ENCODE peak calls at places on chromosomes 13 and 19, in four cellular contexts. Q is fibroblast of lung, V is PC-3, J is GM23248. K is an unnamed sample.
A peak's percentile ranks its signal among the peaks of the same experiment; 100 is the strongest.

GRCh38 chr13:20689291-20689690 is 14.2 kb upstream of the IL17D start:
- DNase-seq in Q (no peak), V (peak; percentile 22), J (no peak), K (no peak)

GRCh38 chr13:23321534-23322241 is 111.8 kb downstream of the SACS start:
- DNase-seq in J (peak; percentile 97), V (peak; percentile 93), Q (peak; percentile 98), K (no peak)

GRCh38 chr19:13712767-13713201 is 51.5 kb upstream of the MRI1 start:
- DNase-seq in J (no peak), V (no peak), Q (peak; percentile 56), K (no peak)

GRCh38 chr13:79870123-79870522 is 389.2 kb downstream of the NDFIP2 start:
- DNase-seq in Q (peak; percentile 36), V (no peak), J (peak; percentile 28), K (no peak)

GRCh38 chr13:49435992-49436391 is 7.9 kb downstream of the CAB39L start:
- DNase-seq in J (peak; percentile 62), Q (peak; percentile 18), V (no peak), K (no peak)

GRCh38 chr13:99657848-99658265 is 156.6 kb downstream of the TM9SF2 start:
- DNase-seq in J (peak; percentile 67), Q (peak; percentile 46), V (no peak), K (peak; percentile 18)

GRCh38 chr19:49473868-49474544 is at the start of gene FLT3LG:
- DNase-seq in Q (peak; percentile 53), J (peak; percentile 83), V (peak; percentile 77), K (peak; percentile 77)

GRCh38 chr19:41957838-41958366 is 1.2 kb downstream of the RABAC1 start:
- DNase-seq in J (peak; percentile 90), V (peak; percentile 87), Q (peak; percentile 81), K (peak; percentile 87)

GRCh38 chr13:111143875-111144540 is 28.9 kb downstream of the ARHGEF7 start:
- DNase-seq in Q (no peak), V (no peak), J (peak; percentile 38), K (no peak)

GRCh38 chr19:17510220-17510993 is 1.0 kb upstream of the PGLS start:
- DNase-seq in Q (peak; percentile 17), V (no peak), J (peak; percentile 44), K (no peak)

GRCh38 chr19:45071969-45072790 is 4.1 kb downstream of the ZNF296 start:
- DNase-seq in Q (no peak), V (no peak), J (no peak), K (no peak)

GRCh38 chr19:12783226-12783848 is 7.9 kb upstream of the JUNB start:
- DNase-seq in J (peak; percentile 42), V (no peak), Q (no peak), K (no peak)

GRCh38 chr13:98458431-98458830 is 118.5 kb downstream of the STK24 start:
- DNase-seq in V (no peak), Q (no peak), J (no peak), K (no peak)

GRCh38 chr19:12603714-12604113 is 6.9 kb downstream of the ZNF490 start:
- DNase-seq in Q (peak; percentile 83), J (no peak), V (no peak), K (no peak)

GRCh38 chr19:468587-469256 is 7.9 kb upstream of the SHC2 start:
- DNase-seq in Q (no peak), J (no peak), V (no peak), K (no peak)

GRCh38 chr13:102638741-102639140 is 42.0 kb downstream of the TPP2 start:
- DNase-seq in V (no peak), J (no peak), Q (no peak), K (no peak)

GRCh38 chr13:80164451-80164850 is 176.5 kb downstream of the SPRY2 start:
- DNase-seq in V (no peak), J (no peak), Q (peak; percentile 40), K (no peak)

GRCh38 chr19:49689133-49690072 is at the start of gene ADM5:
- DNase-seq in Q (no peak), J (peak; percentile 51), V (peak; percentile 83), K (peak; percentile 78)

GRCh38 chr13:35549481-35549880 is 73.0 kb upstream of the MAB21L1 start:
- DNase-seq in J (peak; percentile 64), Q (peak; percentile 77), V (peak; percentile 80), K (no peak)

GRCh38 chr19:40465025-40465780 is at the start of gene BLVRB:
- DNase-seq in V (peak; percentile 39), Q (peak; percentile 83), J (peak; percentile 87), K (no peak)

GRCh38 chr19:43957891-43958290 is 6.9 kb downstream of the ZNF221 start:
- DNase-seq in V (no peak), Q (peak; percentile 68), J (peak; percentile 85), K (no peak)

GRCh38 chr13:99043700-99044300 is 65.9 kb upstream of the DOCK9 start:
- DNase-seq in J (no peak), Q (peak; percentile 57), V (peak; percentile 54), K (no peak)

GRCh38 chr13:48232420-48233096 is 448 bp upstream of the ITM2B start:
- DNase-seq in J (peak; percentile 33), V (peak; percentile 4), Q (no peak), K (peak; percentile 72)

GRCh38 chr19:33622505-33622808 is 704 bp downstream of the CHST8 start:
- DNase-seq in V (no peak), Q (peak; percentile 8), J (peak; percentile 34), K (no peak)

GRCh38 chr13:42720116-42720857 is 61.1 kb upstream of the FAM216B start:
- DNase-seq in J (peak; percentile 98), V (peak; percentile 90), Q (peak; percentile 95), K (peak; percentile 19)

GRCh38 chr19:46404884-46405658 is 8.3 kb downstream of the CCDC8 start:
- DNase-seq in V (peak; percentile 14), J (no peak), Q (no peak), K (no peak)

GRCh38 chr19:3338541-3339181 is 27.7 kb upstream of the NFIC start:
- DNase-seq in Q (no peak), J (no peak), V (no peak), K (peak; percentile 84)

GRCh38 chr13:60662595-60662994 is 265.6 kb downstream of the TDRD3 start:
- DNase-seq in V (no peak), J (no peak), Q (no peak), K (no peak)

GRCh38 chr13:99015606-99016520 is 38.0 kb upstream of the DOCK9 start:
- DNase-seq in V (no peak), Q (no peak), J (peak; percentile 35), K (no peak)

GRCh38 chr19:42248270-42249148 is 6.1 kb upstream of the GSK3A start:
- DNase-seq in V (no peak), Q (no peak), J (no peak), K (no peak)

GRCh38 chr19:1247747-1248453 is 483 bp upstream of the MIDN start:
- DNase-seq in Q (peak; percentile 71), V (peak; percentile 65), J (peak; percentile 87), K (peak; percentile 83)

GRCh38 chr13:46577656-46578589 is 25.0 kb downstream of the LRCH1 start:
- DNase-seq in J (peak; percentile 67), V (no peak), Q (peak; percentile 51), K (no peak)

GRCh38 chr19:15374105-15374651 is 5.4 kb downstream of the AKAP8 start:
- DNase-seq in Q (no peak), V (no peak), J (no peak), K (no peak)

GRCh38 chr13:33018886-33019285 is 2.7 kb downstream of the KL start:
- DNase-seq in V (no peak), J (no peak), Q (no peak), K (no peak)
- H3K27me3 ChIP-seq in V (no peaks in the 10 kb centered on the region), J (peaks cover 75% of the 10 kb centered on the region), Q (peaks cover 24% of the 10 kb centered on the region), K (peaks cover 16% of the 10 kb centered on the region)

GRCh38 chr13:113149711-113150544 is 8.5 kb upstream of the PROZ start:
- DNase-seq in V (no peak), Q (no peak), J (no peak), K (no peak)

GRCh38 chr13:113152894-113153809 is 5.3 kb upstream of the PROZ start:
- DNase-seq in Q (peak; percentile 37), J (peak; percentile 27), V (peak; percentile 18), K (peak; percentile 56)

GRCh38 chr13:113153810-113154748 is 4.4 kb upstream of the PROZ start:
- DNase-seq in Q (peak; percentile 63), J (peak; percentile 81), V (peak; percentile 50), K (peak; percentile 88)

GRCh38 chr13:113150545-113151365 is 7.7 kb upstream of the PROZ start:
- DNase-seq in J (no peak), V (no peak), Q (no peak), K (no peak)

GRCh38 chr13:113151745-113152707 is 6.4 kb upstream of the PROZ start:
- DNase-seq in J (peak; percentile 81), Q (peak; percentile 69), V (peak; percentile 3), K (no peak)
- H3K4me3 ChIP-seq in J (peak overlapping the region; percentile 68), Q (no peak overlapping the region), V (peak overlapping the region; percentile 60), K (no peak overlapping the region)

GRCh38 chr19:4758659-4759058 is 32.9 kb upstream of the FEM1A start:
- DNase-seq in Q (no peak), J (no peak), V (no peak), K (no peak)

GRCh38 chr19:4760285-4760650 is 31.3 kb upstream of the FEM1A start:
- DNase-seq in V (no peak), Q (no peak), J (no peak), K (no peak)

GRCh38 chr19:4759388-4760284 is 31.9 kb upstream of the FEM1A start:
- DNase-seq in V (peak; percentile 79), J (peak; percentile 92), Q (peak; percentile 85), K (peak; percentile 91)

GRCh38 chr19:4755459-4755858 is 31.8 kb upstream of the DPP9 start:
- DNase-seq in J (no peak), V (no peak), Q (no peak), K (no peak)

GRCh38 chr19:4758082-4758481 is 33.5 kb upstream of the FEM1A start:
- DNase-seq in V (no peak), Q (no peak), J (no peak), K (no peak)
- H3K9ac ChIP-seq in V (no peak overlapping the region), Q (no peak overlapping the region), J (no peak overlapping the region), K (no peak overlapping the region)

DNA sequence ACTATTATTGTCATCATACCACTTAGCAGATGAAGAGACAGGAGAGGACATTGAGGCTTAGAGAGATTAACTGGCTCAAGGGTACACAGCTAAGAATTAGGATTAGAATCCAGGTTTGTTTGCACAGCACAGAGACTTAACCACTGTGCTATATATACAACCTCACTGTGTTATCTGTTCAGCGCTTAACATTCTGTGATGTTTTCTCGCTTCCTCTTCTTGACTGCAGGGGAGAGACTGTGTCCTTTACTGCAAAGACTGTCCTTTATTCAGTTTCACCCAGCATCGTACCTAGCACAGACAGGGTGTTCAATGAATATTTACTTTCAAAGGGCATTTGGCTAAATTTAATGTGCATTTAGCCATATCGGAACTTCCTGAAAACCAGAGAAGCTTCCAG is 54.9 kb upstream of the PCDH8 start:
- DNase-seq in Q (no peak), J (no peak), V (no peak), K (no peak)
- H3K27me3 ChIP-seq in Q (no peaks in the 10 kb centered on the region), J (peaks cover 12% of the 10 kb centered on the region), V (peaks cover 38% of the 10 kb centered on the region), K (no peaks in the 10 kb centered on the region)